ENCODE peak calls at places on chromosomes 1 and 21, in six cellular contexts. F is A673, W is heart left ventricle, Y is endothelial cell of umbilical vein, K is HCT116, R is Peyer's patch. Z is an unnamed sample.

GRCh38 chr1:67834246-67834877 is 1.1 kb upstream of the GNG12 start:
- DNase-seq in F (no peak), W (no peak), Y (no peak), K (no peak), R (no peak), Z (no peak)

GRCh38 chr1:193590102-193590501 is 403.7 kb upstream of the B3GALT2 start:
- DNase-seq in F (no peak), W (no peak), Y (peak; percentile 9), K (no peak), R (no peak), Z (no peak)

GRCh38 chr21:45972716-45973474 is 8.7 kb upstream of the COL6A1 start:
- DNase-seq in F (peak; percentile 75), W (peak; percentile 93), Y (peak; percentile 14), K (no peak), R (peak; percentile 62), Z (no peak)

GRCh38 chr1:172185206-172185605 is 235.3 kb upstream of the C1orf105 start:
- DNase-seq in F (no peak), W (no peak), Y (peak; percentile 13), K (no peak), R (no peak), Z (no peak)

GRCh38 chr1:29879217-29879616 is 642.9 kb downstream of the PTPRU start:
- DNase-seq in F (no peak), W (no peak), Y (no peak), K (no peak), R (no peak), Z (no peak)

GRCh38 chr1:204363335-204364114 is 3.8 kb upstream of the PLEKHA6 start:
- DNase-seq in F (peak; percentile 83), W (peak; percentile 84), Y (peak; percentile 83), K (peak; percentile 54), R (peak; percentile 87), Z (peak; percentile 64)

GRCh38 chr1:56331892-56332567 is 247.3 kb downstream of the PLPP3 start:
- DNase-seq in F (no peak), W (no peak), Y (peak; percentile 12), K (no peak), R (no peak), Z (no peak)

GRCh38 chr1:47812848-47813508 is 184.2 kb downstream of the TRABD2B start:
- DNase-seq in F (no peak), W (no peak), Y (no peak), K (no peak), R (no peak), Z (no peak)

GRCh38 chr1:53065391-53065790 is 3.4 kb downstream of the PODN start:
- DNase-seq in F (no peak), W (no peak), Y (no peak), K (no peak), R (no peak), Z (no peak)

GRCh38 chr1:24762133-24762676 is 17.0 kb downstream of the CLIC4 start:
- DNase-seq in F (no peak), W (no peak), Y (no peak), K (no peak), R (no peak), Z (no peak)

GRCh38 chr1:241336335-241336734 is 20.7 kb downstream of the RGS7 start:
- DNase-seq in F (no peak), W (no peak), Y (peak; percentile 4), K (no peak), R (no peak), Z (no peak)

GRCh38 chr1:199311478-199312242 is 672.8 kb downstream of the PTPRC start:
- DNase-seq in F (peak; percentile 67), W (no peak), Y (no peak), K (no peak), R (no peak), Z (no peak)

DNA sequence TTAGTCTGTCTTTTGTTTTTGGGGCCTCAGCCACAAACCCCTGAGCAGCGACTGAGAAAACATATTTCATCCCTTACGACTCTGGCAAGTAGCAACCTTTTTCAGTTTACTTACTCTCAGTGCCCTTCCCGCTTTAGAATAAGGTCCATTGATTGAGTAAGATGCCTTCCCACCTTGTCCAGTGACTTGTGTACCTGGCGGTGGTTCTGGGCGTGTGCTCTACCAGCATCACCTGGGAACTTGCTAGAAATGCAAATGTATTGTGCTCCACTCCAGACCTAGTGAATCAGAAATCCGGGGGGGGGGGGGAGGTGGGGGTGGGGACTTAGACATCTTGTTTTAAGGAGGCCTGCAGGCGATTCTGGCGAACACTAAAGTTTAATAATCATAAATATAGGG is 72.1 kb downstream of the S1PR1 start:
- DNase-seq in F (no peak), W (no peak), Y (no peak), K (no peak), R (no peak), Z (no peak)
- H3K4me1 ChIP-seq in F (peaks cover 4% of the 10 kb centered on the region), W (no peaks in the 10 kb centered on the region), Y (peaks cover 6% of the 10 kb centered on the region), K (no peaks in the 10 kb centered on the region), R (no peaks in the 10 kb centered on the region), Z (no peaks in the 10 kb centered on the region)

DNA sequence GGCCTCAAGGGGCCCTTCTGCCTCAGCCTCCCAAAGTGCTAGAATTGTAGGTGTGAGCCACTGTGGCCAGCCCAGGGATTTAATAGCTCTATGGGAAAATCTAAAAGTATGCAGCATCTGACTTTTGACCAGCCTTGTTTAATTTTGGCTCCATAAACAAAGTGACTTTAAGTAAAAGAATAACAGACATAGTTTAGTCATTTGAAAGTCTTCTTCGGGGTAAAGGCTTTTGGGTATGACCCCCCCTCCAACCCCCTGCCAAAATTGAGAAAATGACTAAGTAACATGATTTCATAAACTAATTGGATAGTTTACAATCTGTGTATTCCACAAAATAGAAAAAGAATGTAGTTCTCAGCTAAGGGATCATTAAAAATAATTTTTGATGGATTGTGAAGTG is 17.0 kb downstream of the GPBP1L1 start:
- DNase-seq in F (no peak), W (no peak), Y (no peak), K (no peak), R (no peak), Z (no peak)
- H3K36me3 ChIP-seq in F (no peaks in the 10 kb centered on the region), W (no peaks in the 10 kb centered on the region), Y (no peaks in the 10 kb centered on the region), K (peaks cover 4% of the 10 kb centered on the region), R (no peaks in the 10 kb centered on the region), Z (no peaks in the 10 kb centered on the region)

DNA sequence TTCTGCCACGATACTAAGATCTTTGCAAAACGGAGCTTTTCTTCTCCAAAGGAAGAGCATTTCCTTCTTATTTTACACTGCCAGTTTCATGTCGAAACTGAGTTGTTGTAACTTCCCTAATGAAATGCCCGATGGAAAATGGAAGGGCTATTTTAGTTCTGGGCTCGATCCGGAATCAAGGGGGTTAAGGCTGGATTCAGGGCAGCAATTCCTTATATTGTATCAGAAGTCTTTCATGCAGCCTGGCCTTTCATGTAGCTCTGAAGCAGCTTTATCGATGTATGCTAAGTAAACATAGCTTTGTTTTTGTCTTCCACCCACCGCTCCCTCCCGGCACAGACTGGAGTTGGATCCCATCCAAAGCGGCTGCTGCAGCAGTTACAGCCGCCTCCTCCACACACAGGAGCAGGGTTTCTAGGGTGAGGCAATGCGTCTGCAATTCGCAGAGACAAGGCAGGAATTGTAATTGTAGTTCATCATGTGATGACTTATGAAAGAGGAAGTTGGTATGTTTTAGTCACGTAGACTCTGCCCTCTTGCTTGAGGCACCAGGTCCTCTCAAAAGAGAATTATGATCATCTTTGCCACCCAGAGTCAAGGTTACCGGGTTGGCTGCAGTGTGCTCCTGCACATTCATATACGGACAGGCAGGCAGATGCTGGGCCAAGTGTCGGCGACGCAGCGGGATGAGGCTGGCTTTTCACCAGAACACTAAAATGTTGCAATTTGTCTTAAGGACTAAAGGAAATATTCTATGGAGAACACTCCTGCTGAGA is 2.6 kb upstream of the IRF2BP2 start:
- DNase-seq in F (peak; percentile 88), W (peak; percentile 95), Y (peak; percentile 97), K (peak; percentile 97), R (peak; percentile 94), Z (peak; percentile 90)
- H3K4me1 ChIP-seq in F (peaks cover 30% of the 10 kb centered on the region), W (peaks cover 34% of the 10 kb centered on the region), Y (peaks cover 32% of the 10 kb centered on the region), K (peaks cover 28% of the 10 kb centered on the region), R (peaks cover 25% of the 10 kb centered on the region), Z (peaks cover 7% of the 10 kb centered on the region)

DNA sequence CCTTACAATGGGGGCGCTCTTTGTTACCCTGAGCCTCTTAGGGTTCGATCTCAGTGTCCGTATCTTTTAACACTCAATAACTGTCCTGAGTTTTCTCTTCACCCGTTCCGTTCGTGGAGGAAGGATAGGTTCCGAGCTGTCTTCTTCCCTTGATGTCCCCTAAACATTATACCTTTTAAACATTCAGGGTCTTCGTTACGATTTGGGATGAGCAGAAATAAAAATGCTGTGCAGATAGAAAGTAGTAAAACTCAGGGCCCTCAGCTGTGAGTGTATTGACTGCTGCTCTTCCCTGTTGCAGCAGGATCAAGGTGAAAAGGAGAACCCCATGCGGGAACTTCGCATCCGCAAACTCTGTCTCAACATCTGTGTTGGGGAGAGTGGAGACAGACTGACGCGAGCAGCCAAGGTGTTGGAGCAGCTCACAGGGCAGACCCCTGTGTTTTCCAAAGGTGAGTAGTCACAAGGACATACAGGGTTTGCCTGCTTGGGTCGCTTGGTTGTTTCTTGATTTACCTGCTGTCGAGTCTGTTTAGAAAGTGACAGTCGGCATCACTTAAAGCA is 784 bp downstream of the RPL11 start:
- DNase-seq in F (no peak), W (no peak), Y (no peak), K (no peak), R (no peak), Z (no peak)
- H3K36me3 ChIP-seq in F (peaks cover 49% of the 10 kb centered on the region), W (no peaks in the 10 kb centered on the region), Y (peaks cover 32% of the 10 kb centered on the region), K (peaks cover 57% of the 10 kb centered on the region), R (no peaks in the 10 kb centered on the region), Z (peaks cover 31% of the 10 kb centered on the region)

DNA sequence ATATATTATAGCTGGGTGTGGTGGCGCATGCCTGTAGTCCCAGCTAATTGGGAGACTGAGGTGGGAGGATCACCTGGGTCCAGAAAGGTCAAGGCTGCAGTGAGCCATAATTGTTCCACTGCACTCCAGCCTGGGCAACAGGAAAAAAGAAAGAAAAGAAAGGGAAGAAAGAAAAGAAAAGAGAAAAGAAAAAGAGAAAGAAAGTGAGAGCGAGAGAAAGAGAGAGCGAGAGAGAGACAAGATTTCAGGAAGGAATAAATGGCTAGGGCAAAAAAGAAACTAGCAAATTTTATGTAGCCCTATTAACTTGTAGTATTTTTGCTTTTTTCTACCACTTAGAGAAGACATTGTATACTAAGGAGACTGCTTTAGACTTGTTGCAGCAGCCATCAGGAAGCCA is 6.2 kb downstream of the NRAS start:
- DNase-seq in F (no peak), W (no peak), Y (no peak), K (no peak), R (no peak), Z (no peak)
- H3K4me1 ChIP-seq in F (no peaks in the 10 kb centered on the region), W (peaks cover 2% of the 10 kb centered on the region), Y (peaks cover 12% of the 10 kb centered on the region), K (no peaks in the 10 kb centered on the region), R (peaks cover 27% of the 10 kb centered on the region), Z (no peaks in the 10 kb centered on the region)

DNA sequence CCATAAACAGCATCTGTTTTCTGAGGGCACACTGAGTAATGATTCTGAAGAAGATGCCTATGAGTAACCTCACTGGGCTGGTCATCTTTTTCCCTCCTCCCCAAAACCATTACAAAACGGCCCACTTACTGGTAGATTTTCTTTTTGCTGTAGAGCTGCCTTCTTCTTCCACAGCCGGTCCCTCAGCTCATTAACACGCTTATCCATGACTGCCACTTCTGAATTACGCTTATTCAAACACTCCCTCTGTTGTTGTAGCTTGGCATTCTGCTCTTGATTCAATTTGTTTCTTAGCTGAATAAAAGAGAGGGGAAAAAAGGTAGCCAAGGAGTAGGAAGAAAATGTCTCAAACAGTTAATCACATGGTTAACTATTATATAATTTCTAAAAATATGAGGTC is 43.1 kb downstream of the TP53BP2 start:
- DNase-seq in F (no peak), W (no peak), Y (no peak), K (no peak), R (no peak), Z (no peak)
- H3K36me3 ChIP-seq in F (peaks cover 88% of the 10 kb centered on the region), W (no peaks in the 10 kb centered on the region), Y (peaks cover 24% of the 10 kb centered on the region), K (peaks cover 18% of the 10 kb centered on the region), R (no peaks in the 10 kb centered on the region), Z (peaks cover 61% of the 10 kb centered on the region)

GRCh38 chr21:38798081-38798480 is 7.6 kb upstream of the ETS2 start:
- DNase-seq in F (no peak), W (no peak), Y (no peak), K (no peak), R (no peak), Z (no peak)
- H3K4me1 ChIP-seq in F (no peaks in the 10 kb centered on the region), W (no peaks in the 10 kb centered on the region), Y (no peaks in the 10 kb centered on the region), K (peaks cover 42% of the 10 kb centered on the region), R (peaks cover 45% of the 10 kb centered on the region), Z (no peaks in the 10 kb centered on the region)